ENCODE peak calls at places on chromosomes 16 and 17, in six cellular contexts. G, K, N, L, F and I are unnamed samples.

GRCh38 chr16:47475786-47476185 is 14.7 kb downstream of the PHKB start:
- DNase-seq in G (no peak), K (peak; percentile 49), N (no peak), L (no peak), F (peak; percentile 93), I (no peak)

GRCh38 chr16:77807-78443 is at the start of gene MPG:
- DNase-seq in G (peak; percentile 100), K (peak; percentile 72), N (peak; percentile 91), L (no peak), F (peak; percentile 60), I (peak; percentile 77)

GRCh38 chr17:62761884-62762283 is 46.2 kb downstream of the MARCHF10 start:
- DNase-seq in G (no peak), K (no peak), N (no peak), L (no peak), F (no peak), I (no peak)

GRCh38 chr16:83138976-83139690 is 512.4 kb downstream of the CDH13 start:
- DNase-seq in G (no peak), K (peak; percentile 51), N (no peak), L (no peak), F (no peak), I (no peak)

GRCh38 chr17:60646701-60647100 is 30.9 kb upstream of the BCAS3 start:
- DNase-seq in G (no peak), K (no peak), N (no peak), L (no peak), F (no peak), I (no peak)

GRCh38 chr17:67018429-67019125 is 25.8 kb upstream of the CACNG1 start:
- DNase-seq in G (peak; percentile 75), K (no peak), N (no peak), L (no peak), F (no peak), I (no peak)

GRCh38 chr17:61616783-61617182 is 25.8 kb upstream of the NACA2 start:
- DNase-seq in G (no peak), K (no peak), N (no peak), L (no peak), F (no peak), I (no peak)

GRCh38 chr16:58506241-58507194 is 6.6 kb downstream of the NDRG4 start:
- DNase-seq in G (peak; percentile 17), K (no peak), N (no peak), L (no peak), F (no peak), I (no peak)

GRCh38 chr17:72619976-72620650 is 472.4 kb downstream of the SLC39A11 start:
- DNase-seq in G (no peak), K (no peak), N (no peak), L (no peak), F (peak; percentile 62), I (no peak)

GRCh38 chr17:82241183-82241925 is 12.5 kb downstream of the SLC16A3 start:
- DNase-seq in G (peak; percentile 76), K (peak; percentile 36), N (no peak), L (no peak), F (peak; percentile 78), I (no peak)

GRCh38 chr17:28907052-28907438 is 4.2 kb upstream of the DHRS13 start:
- DNase-seq in G (no peak), K (no peak), N (peak; percentile 85), L (no peak), F (no peak), I (no peak)

GRCh38 chr16:28534542-28535373 is 4.0 kb downstream of the NUPR1 start:
- DNase-seq in G (no peak), K (no peak), N (no peak), L (no peak), F (no peak), I (no peak)

GRCh38 chr17:44925731-44926697 is 10.7 kb upstream of the GFAP start:
- DNase-seq in G (no peak), K (no peak), N (no peak), L (no peak), F (no peak), I (no peak)

GRCh38 chr17:72943826-72944689 is 148.4 kb downstream of the SLC39A11 start:
- DNase-seq in G (no peak), K (no peak), N (no peak), L (no peak), F (no peak), I (no peak)

GRCh38 chr16:67104061-67104460 is 5.7 kb upstream of the PHAF1 start:
- DNase-seq in G (peak; percentile 37), K (peak; percentile 23), N (peak; percentile 59), L (no peak), F (peak; percentile 68), I (peak; percentile 54)

GRCh38 chr17:14741516-14741915 is 440.6 kb downstream of the HS3ST3B1 start:
- DNase-seq in G (no peak), K (peak; percentile 52), N (no peak), L (no peak), F (no peak), I (peak; percentile 33)

GRCh38 chr17:66343531-66344078 is 41.2 kb downstream of the PRKCA start:
- DNase-seq in G (no peak), K (no peak), N (peak; percentile 88), L (no peak), F (peak; percentile 84), I (peak; percentile 90)

GRCh38 chr16:83248735-83249469 is 558.9 kb upstream of the HSBP1 start:
- DNase-seq in G (no peak), K (no peak), N (no peak), L (no peak), F (no peak), I (no peak)

GRCh38 chr16:22955461-22956145 is 141.6 kb downstream of the HS3ST2 start:
- DNase-seq in G (peak; percentile 67), K (no peak), N (no peak), L (no peak), F (no peak), I (no peak)

GRCh38 chr17:41456206-41456605 is 11.0 kb downstream of the KRT32 start:
- DNase-seq in G (no peak), K (no peak), N (no peak), L (no peak), F (peak; percentile 17), I (peak; percentile 25)

GRCh38 chr17:48051278-48051677 is 3.1 kb downstream of the NFE2L1 start:
- DNase-seq in G (no peak), K (no peak), N (no peak), L (no peak), F (no peak), I (no peak)

GRCh38 chr16:80932725-80933124 is 74.0 kb downstream of the CMC2 start:
- DNase-seq in G (peak; percentile 37), K (peak; percentile 80), N (no peak), L (no peak), F (no peak), I (peak; percentile 37)

GRCh38 chr16:21276090-21276489 is 2.0 kb downstream of the CRYM start:
- DNase-seq in G (no peak), K (no peak), N (no peak), L (no peak), F (no peak), I (no peak)

GRCh38 chr16:82936941-82937551 is 310.3 kb downstream of the CDH13 start:
- DNase-seq in G (no peak), K (peak; percentile 87), N (no peak), L (no peak), F (no peak), I (no peak)

GRCh38 chr16:14007460-14007859 is 63.7 kb upstream of the MRTFB start:
- DNase-seq in G (no peak), K (peak; percentile 92), N (no peak), L (peak; percentile 62), F (no peak), I (no peak)

GRCh38 chr17:61504697-61505096 is 52.5 kb downstream of the TBX4 start:
- DNase-seq in G (no peak), K (peak; percentile 96), N (no peak), L (no peak), F (peak; percentile 81), I (peak; percentile 34)

GRCh38 chr17:81161536-81161935 is 3.8 kb upstream of the PVALEF start:
- DNase-seq in G (no peak), K (no peak), N (no peak), L (no peak), F (no peak), I (no peak)

GRCh38 chr17:76191891-76192290 is 48.4 kb downstream of the RNF157 start:
- DNase-seq in G (no peak), K (no peak), N (no peak), L (peak; percentile 85), F (no peak), I (no peak)
- TF ChIP-seq USF2 in G (no peak), K (no peak), N (no peak), L (no peak), F (no peak), I (no peak)

DNA sequence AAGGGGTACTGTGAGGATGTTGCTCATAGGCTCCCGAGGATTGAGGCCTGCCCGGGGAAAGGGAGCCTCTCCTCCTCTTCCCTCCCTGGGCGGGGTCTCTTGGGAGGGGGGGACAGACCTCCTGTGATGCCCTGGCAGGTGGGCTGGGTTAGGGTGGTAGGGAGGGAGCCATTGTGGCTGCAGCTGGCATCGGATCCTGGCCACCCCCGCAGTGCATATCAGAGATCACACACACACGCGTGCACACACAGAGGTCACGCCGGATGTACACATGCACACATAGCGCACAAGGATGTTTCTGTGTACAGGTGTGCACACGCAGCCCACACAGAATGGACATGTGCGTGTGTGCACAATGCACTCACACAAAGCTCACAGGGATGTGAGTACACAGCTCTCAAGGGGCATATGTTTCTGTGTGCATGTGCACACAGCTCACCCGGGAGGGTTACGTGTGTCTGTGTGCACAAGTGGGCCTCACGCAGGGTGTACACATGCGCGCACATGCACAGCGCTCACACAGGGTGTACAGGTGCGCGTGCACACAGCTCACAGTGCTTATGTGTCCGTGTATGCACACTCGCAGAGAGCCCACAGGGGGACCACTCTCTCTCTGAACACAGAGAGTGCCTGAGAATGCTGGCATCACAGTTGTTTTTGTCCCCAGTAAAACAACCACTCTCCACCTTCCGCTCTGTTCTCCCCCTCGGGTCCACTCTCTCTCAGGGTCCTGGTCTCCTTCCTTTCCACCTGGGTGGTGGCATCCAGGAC is 2.4 kb downstream of the GJD3 start:
- DNase-seq in G (peak; percentile 32), K (no peak), N (no peak), L (no peak), F (no peak), I (no peak)
- H3K4me2 ChIP-seq in G (peak overlapping the region; percentile 76), K (peak overlapping the region; percentile 30), N (peak overlapping the region; percentile 80), L (peak overlapping the region; percentile 85), F (peak overlapping the region; percentile 69), I (peak overlapping the region; percentile 98)

GRCh38 chr17:74243013-74243755 is 29.8 kb downstream of the TTYH2 start:
- DNase-seq in G (peak; percentile 85), K (no peak), N (no peak), L (no peak), F (no peak), I (no peak)
- TF ChIP-seq SMC3 in G (no peak), K (no peak), N (no peak), L (no peak), F (no peak), I (no peak)

GRCh38 chr16:86774931-86775330 is 196.6 kb downstream of the FOXL1 start:
- DNase-seq in G (no peak), K (no peak), N (no peak), L (no peak), F (no peak), I (no peak)

GRCh38 chr16:86772671-86773338 is 194.5 kb downstream of the FOXL1 start:
- DNase-seq in G (no peak), K (peak; percentile 58), N (no peak), L (no peak), F (no peak), I (no peak)

GRCh38 chr16:86773339-86773715 is 195.0 kb downstream of the FOXL1 start:
- DNase-seq in G (no peak), K (no peak), N (no peak), L (no peak), F (no peak), I (no peak)

GRCh38 chr16:86771506-86772230 is 193.3 kb downstream of the FOXL1 start:
- DNase-seq in G (no peak), K (peak; percentile 17), N (no peak), L (no peak), F (no peak), I (no peak)

GRCh38 chr16:86772231-86772510 is 193.8 kb downstream of the FOXL1 start:
- DNase-seq in G (no peak), K (peak; percentile 42), N (no peak), L (no peak), F (no peak), I (no peak)
- TF ChIP-seq USF2 in G (no peak), K (no peak), N (no peak), L (no peak), F (no peak), I (no peak)